ENCODE peak calls at places on chromosomes 13 and 19, in five cellular contexts. Z is cardiac fibroblast, K is neural crest cell, B is testis, X is GM06990. O is an unnamed sample.

GRCh38 chr19:30857966-30858490 is 485.8 kb downstream of the ZNF536 start:
- DNase-seq in Z (no peak), K (no peak), B (no peak), X (no peak), O (no peak)

GRCh38 chr19:49355890-49356289 is 6.3 kb downstream of the TEAD2 start:
- DNase-seq in Z (peak), K (no peak), B (no peak), X (no peak), O (no peak)

GRCh38 chr13:43653980-43654379 is 132.8 kb downstream of the ENOX1 start:
- DNase-seq in Z (no peak), K (no peak), B (no peak), X (no peak), O (no peak)

GRCh38 chr19:35404879-35405622 is 34.2 kb downstream of the GPR42 start:
- DNase-seq in Z (peak), K (no peak), B (no peak), X (peak), O (no peak)

GRCh38 chr19:58154287-58154678 is 3.7 kb upstream of the ZNF329 start:
- DNase-seq in Z (peak), K (peak), B (peak), X (peak), O (no peak)

GRCh38 chr19:17889609-17890214 is 18.0 kb downstream of the SLC5A5 start:
- DNase-seq in Z (peak), K (peak), B (peak), X (no peak), O (no peak)

GRCh38 chr19:17450264-17451075 is 2.0 kb upstream of the TMEM221 start:
- DNase-seq in Z (no peak), K (no peak), B (no peak), X (peak), O (no peak)

GRCh38 chr19:45265375-45265774 is 14.3 kb downstream of the MARK4 start:
- DNase-seq in Z (no peak), K (no peak), B (no peak), X (no peak), O (no peak)

GRCh38 chr19:10352764-10353671 is 13.6 kb upstream of the ICAM3 start:
- DNase-seq in Z (peak), K (peak), B (peak), X (no peak), O (no peak)

GRCh38 chr13:46369506-46370268 is 17.4 kb downstream of the RUBCNL start:
- DNase-seq in Z (peak), K (no peak), B (no peak), X (no peak), O (no peak)

GRCh38 chr19:28039677-28040381 is 1173.1 kb downstream of the UQCRFS1 start:
- DNase-seq in Z (no peak), K (no peak), B (no peak), X (no peak), O (no peak)

GRCh38 chr13:43804461-43805070 is 17.8 kb upstream of the ENOX1 start:
- DNase-seq in Z (peak), K (peak), B (no peak), X (peak), O (no peak)

GRCh38 chr13:107968470-107968869 is 246.9 kb downstream of the LIG4 start:
- DNase-seq in Z (no peak), K (no peak), B (no peak), X (no peak), O (no peak)

GRCh38 chr13:52925221-52925620 is 76.8 kb upstream of the PCDH8 start:
- DNase-seq in Z (no peak), K (no peak), B (no peak), X (no peak), O (no peak)

GRCh38 chr13:74290324-74290773 is 156.1 kb upstream of the KLF12 start:
- DNase-seq in Z (peak), K (peak), B (peak), X (peak), O (peak)

GRCh38 chr19:13700621-13701020 is 63.7 kb upstream of the MRI1 start:
- DNase-seq in Z (no peak), K (no peak), B (no peak), X (no peak), O (no peak)

GRCh38 chr19:44648536-44649370 is 5.0 kb downstream of the PVR start:
- DNase-seq in Z (peak), K (no peak), B (peak), X (no peak), O (no peak)

GRCh38 chr13:75685239-75685697 is 49.1 kb downstream of the LMO7 start:
- DNase-seq in Z (peak), K (no peak), B (no peak), X (no peak), O (no peak)

GRCh38 chr13:72390909-72391308 is 336.5 kb downstream of the MZT1 start:
- DNase-seq in Z (peak), K (no peak), B (no peak), X (no peak), O (no peak)

GRCh38 chr19:15463865-15464371 is 426 bp downstream of the RASAL3 start:
- DNase-seq in Z (no peak), K (no peak), B (no peak), X (peak), O (peak)

GRCh38 chr19:685457-685931 is 9.3 kb downstream of the FSTL3 start:
- DNase-seq in Z (no peak), K (no peak), B (no peak), X (no peak), O (no peak)

GRCh38 chr13:31282741-31283455 is 83.1 kb downstream of the B3GLCT start:
- DNase-seq in Z (peak), K (no peak), B (no peak), X (no peak), O (no peak)

GRCh38 chr19:10390652-10391286 is 10.4 kb upstream of the TYK2 start:
- DNase-seq in Z (peak), K (peak), B (peak), X (no peak), O (peak)

GRCh38 chr19:18007939-18008673 is at the start of gene ARRDC2:
- DNase-seq in Z (peak), K (peak), B (peak), X (peak), O (peak)

GRCh38 chr19:46076951-46077814 is 36.4 kb upstream of the IGFL4 start:
- DNase-seq in Z (peak), K (peak), B (peak), X (peak), O (no peak)

GRCh38 chr13:110415669-110416068 is 108.6 kb downstream of the COL4A2 start:
- DNase-seq in Z (peak), K (no peak), B (no peak), X (no peak), O (no peak)

GRCh38 chr19:6556480-6556879 is 25.7 kb downstream of the TNFSF9 start:
- DNase-seq in Z (peak), K (no peak), B (no peak), X (peak), O (no peak)

GRCh38 chr13:72820156-72820897 is 38.4 kb downstream of the PIBF1 start:
- DNase-seq in Z (peak), K (no peak), B (no peak), X (no peak), O (no peak)

GRCh38 chr19:14381689-14382474 is 638 bp downstream of the ADGRE5 start:
- DNase-seq in Z (peak), K (no peak), B (no peak), X (peak), O (peak)

GRCh38 chr13:23500858-23501257 is 67.4 kb upstream of the SACS start:
- DNase-seq in Z (peak), K (no peak), B (no peak), X (no peak), O (no peak)

GRCh38 chr13:104809483-104809882 is 1726.0 kb downstream of the EFNB2 start:
- DNase-seq in Z (peak), K (no peak), B (no peak), X (no peak), O (no peak)

GRCh38 chr13:52846567-52847321 is 1.7 kb downstream of the PCDH8 start:
- DNase-seq in Z (no peak), K (peak), B (peak), X (no peak), O (no peak)

GRCh38 chr19:50419022-50419579 is 363 bp downstream of the SPIB start:
- DNase-seq in Z (no peak), K (no peak), B (no peak), X (no peak), O (no peak)

GRCh38 chr13:73158851-73159250 is 100.0 kb downstream of the KLF5 start:
- DNase-seq in Z (peak), K (no peak), B (no peak), X (no peak), O (no peak)

GRCh38 chr19:5691205-5691929 is 1.3 kb downstream of the RPL36 start:
- DNase-seq in Z (peak), K (no peak), B (peak), X (no peak), O (peak)

GRCh38 chr13:23440821-23441608 is 7.5 kb upstream of the SACS start:
- DNase-seq in Z (no peak), K (no peak), B (no peak), X (no peak), O (no peak)

GRCh38 chr19:30391554-30392551 is 19.7 kb downstream of the ZNF536 start:
- DNase-seq in Z (no peak), K (no peak), B (no peak), X (no peak), O (no peak)

GRCh38 chr13:112776971-112777370 is 87.1 kb downstream of the ATP11A start:
- DNase-seq in Z (no peak), K (no peak), B (no peak), X (no peak), O (no peak)

GRCh38 chr19:54114340-54114826 is 1.1 kb downstream of the TFPT start:
- DNase-seq in Z (peak), K (no peak), B (peak), X (no peak), O (peak)
- TF ChIP-seq CTCF in Z (no peak), K (no peak), B (no peak), X (no peak), O (no peak)

GRCh38 chr13:40813662-40814454 is 24.4 kb downstream of the SLC25A15 start:
- DNase-seq in Z (peak), K (no peak), B (no peak), X (peak), O (no peak)
- TF ChIP-seq CTCF in Z (peak), K (peak), B (no peak), X (peak), O (no peak)

GRCh38 chr19:2270157-2270571 is 11.8 kb downstream of the PEAK3 start:
- DNase-seq in Z (no peak), K (no peak), B (no peak), X (no peak), O (peak)

GRCh38 chr19:2268861-2269243 is 12.6 kb upstream of the JSRP1 start:
- DNase-seq in Z (no peak), K (no peak), B (no peak), X (no peak), O (no peak)

GRCh38 chr19:2268480-2268830 is 12.2 kb upstream of the JSRP1 start:
- DNase-seq in Z (no peak), K (no peak), B (no peak), X (no peak), O (no peak)

GRCh38 chr19:2270572-2271515 is 11.1 kb downstream of the PEAK3 start:
- DNase-seq in Z (peak), K (peak), B (peak), X (peak), O (peak)

DNA sequence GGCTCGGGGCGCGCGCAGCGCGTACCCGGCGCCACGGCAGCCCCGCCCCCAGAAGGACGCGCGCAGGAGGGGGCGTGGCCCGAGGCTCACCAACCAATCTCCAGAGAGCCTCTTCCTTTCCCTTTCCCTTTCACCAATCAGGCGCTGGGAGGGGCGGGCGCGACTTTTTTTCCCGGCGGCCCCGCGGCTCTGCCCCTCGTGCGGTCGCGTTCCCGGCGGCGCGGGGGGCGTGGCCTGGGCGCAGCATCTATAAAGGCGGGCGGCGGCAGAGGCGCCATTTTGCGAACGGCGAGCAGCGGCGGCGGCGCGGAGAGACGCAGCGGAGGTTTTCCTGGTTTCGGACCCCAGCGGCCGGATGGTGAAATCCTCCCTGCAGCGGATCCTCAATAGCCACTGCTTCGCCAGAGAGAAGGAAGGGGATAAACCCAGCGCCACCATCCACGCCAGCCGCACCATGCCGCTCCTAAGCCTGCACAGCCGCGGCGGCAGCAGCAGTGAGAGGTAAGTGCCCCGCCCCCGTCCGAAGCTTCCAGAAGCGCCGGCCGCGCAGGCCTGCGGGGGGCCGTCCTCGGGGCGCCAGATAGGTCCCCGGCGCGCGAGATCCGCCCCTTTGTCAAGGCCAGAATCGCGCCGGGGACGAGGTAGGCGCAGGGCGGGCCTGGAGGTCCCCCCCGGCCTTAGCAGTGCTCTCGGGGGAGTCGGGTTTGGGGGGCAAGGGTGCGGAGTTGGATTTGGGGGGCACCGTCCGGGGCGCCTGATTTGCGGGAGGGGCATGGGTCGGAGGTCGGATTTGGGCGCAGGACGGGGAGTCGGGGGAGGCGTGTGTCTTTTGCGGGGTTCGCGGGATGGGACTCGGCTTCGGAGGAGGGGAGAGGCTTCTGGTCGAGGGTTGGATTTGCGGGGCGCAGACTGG is 12.5 kb downstream of the PEAK3 start:
- DNase-seq in Z (peak), K (peak), B (peak), X (peak), O (peak)
- TF ChIP-seq CTCF in Z (no peak), K (peak), B (peak), X (peak), O (no peak)

GRCh38 chr13:33493672-33494365 is 208.3 kb upstream of the STARD13 start:
- DNase-seq in Z (no peak), K (no peak), B (no peak), X (no peak), O (no peak)

GRCh38 chr13:33489563-33489962 is 204.0 kb upstream of the STARD13 start:
- DNase-seq in Z (no peak), K (no peak), B (no peak), X (no peak), O (no peak)

GRCh38 chr13:33494596-33495214 is 209.2 kb upstream of the STARD13 start:
- DNase-seq in Z (peak), K (no peak), B (no peak), X (no peak), O (no peak)

GRCh38 chr13:33487575-33488243 is 202.2 kb upstream of the STARD13 start:
- DNase-seq in Z (peak), K (no peak), B (peak), X (no peak), O (no peak)

DNA sequence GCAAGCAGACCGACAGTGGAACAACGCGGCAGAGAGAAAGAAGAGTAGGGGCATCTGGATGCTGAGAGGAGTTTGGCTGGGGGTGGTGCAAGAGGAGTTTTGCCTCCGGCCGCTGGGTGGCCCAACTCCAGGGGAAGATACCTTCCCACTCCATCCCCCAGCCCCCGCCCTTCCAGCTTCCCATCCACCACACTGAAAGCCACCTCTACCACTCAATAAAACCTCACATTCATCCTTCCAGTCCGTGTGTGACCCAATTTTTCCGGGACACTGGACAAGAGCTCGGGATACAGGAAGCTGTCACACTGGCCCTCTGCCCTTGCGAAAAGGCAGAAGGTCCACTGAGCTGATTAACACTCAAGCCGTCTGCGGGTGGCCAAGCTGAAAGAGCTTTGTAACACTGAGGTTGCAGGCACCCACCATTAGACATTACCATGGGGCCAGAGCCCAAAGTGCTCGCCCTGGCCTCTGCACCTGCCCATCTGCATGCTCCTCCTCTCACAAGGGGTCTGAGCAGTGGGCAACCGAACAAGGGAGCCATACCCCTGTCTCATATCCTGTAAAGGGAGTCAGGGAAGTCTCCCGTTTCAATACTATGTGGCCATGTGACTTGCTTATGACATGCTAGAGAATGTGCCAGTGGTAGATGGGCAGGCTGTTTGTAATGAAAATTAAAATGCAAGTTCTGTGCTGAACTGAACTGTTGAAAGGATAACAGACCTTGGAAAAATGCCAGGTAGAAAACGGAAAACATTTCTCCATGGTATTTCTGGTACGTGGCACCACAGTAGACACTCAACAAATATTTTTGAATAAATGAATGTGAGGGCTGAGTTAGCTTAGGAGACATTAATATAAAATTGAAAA is 205.1 kb upstream of the STARD13 start:
- DNase-seq in Z (peak), K (no peak), B (no peak), X (no peak), O (no peak)
- TF ChIP-seq CTCF in Z (no peak), K (no peak), B (no peak), X (no peak), O (no peak)

GRCh38 chr13:48615017-48615416 is 38.7 kb upstream of the CYSLTR2 start:
- DNase-seq in Z (no peak), K (no peak), B (no peak), X (no peak), O (no peak)
- TF ChIP-seq CTCF in Z (no peak), K (no peak), B (no peak), X (no peak), O (no peak)